ENCODE peak calls at places on chromosome 7, in eight cellular contexts. O, A, N, L, M, H, Y and Q are unnamed samples.

GRCh38 chr7:33773053-33773452 is 132.3 kb upstream of the BMPER start:
- DNase-seq in H (no peak), L (no peak), A (no peak), M (no peak), Y (peak; percentile 88), O (no peak), N (no peak), Q (no peak)

GRCh38 chr7:129501760-129502707 is at the start of gene SMKR1:
- DNase-seq in L (peak; percentile 97), N (peak; percentile 82), H (peak; percentile 81), Y (peak; percentile 82), M (peak; percentile 73), O (peak; percentile 91), A (peak; percentile 88), Q (peak; percentile 76)

GRCh38 chr7:12294701-12295100 is 83.6 kb downstream of the TMEM106B start:
- DNase-seq in H (no peak), O (no peak), M (no peak), L (no peak), N (no peak), Y (no peak), A (no peak), Q (no peak)

GRCh38 chr7:75953431-75953830 is 38.5 kb downstream of the POR start:
- DNase-seq in L (no peak), A (no peak), Y (no peak), M (no peak), H (no peak), O (no peak), N (no peak), Q (no peak)

GRCh38 chr7:78134748-78135147 is 336.2 kb downstream of the PHTF2 start:
- DNase-seq in Y (no peak), H (no peak), L (no peak), A (no peak), M (no peak), N (no peak), O (no peak), Q (peak; percentile 46)

GRCh38 chr7:157612009-157612663 is 275.3 kb downstream of the DNAJB6 start:
- DNase-seq in N (no peak), Y (no peak), A (no peak), H (no peak), M (no peak), L (no peak), O (no peak), Q (no peak)

GRCh38 chr7:132295198-132295597 is 281.1 kb downstream of the PLXNA4 start:
- DNase-seq in H (no peak), A (no peak), M (no peak), L (no peak), O (no peak), N (no peak), Y (no peak), Q (no peak)

GRCh38 chr7:50832744-50833143 is 50.0 kb upstream of the GRB10 start:
- DNase-seq in L (no peak), H (no peak), M (no peak), O (no peak), N (no peak), A (no peak), Y (peak; percentile 48), Q (no peak)

GRCh38 chr7:95367606-95368005 is 28.6 kb downstream of the PON3 start:
- DNase-seq in Y (no peak), L (no peak), N (no peak), M (no peak), H (no peak), A (no peak), O (no peak), Q (no peak)

GRCh38 chr7:101691822-101692384 is 62.8 kb upstream of the MYL10 start:
- DNase-seq in H (no peak), N (no peak), M (no peak), L (no peak), O (no peak), A (no peak), Y (no peak), Q (no peak)

GRCh38 chr7:152162287-152162686 is 136.8 kb downstream of the GALNT11 start:
- DNase-seq in L (no peak), O (no peak), N (no peak), A (no peak), M (no peak), Y (no peak), H (no peak), Q (no peak)

GRCh38 chr7:12518920-12519681 is 51.4 kb upstream of the SCIN start:
- DNase-seq in M (peak; percentile 25), H (no peak), L (no peak), Y (peak; percentile 32), A (no peak), N (no peak), O (no peak), Q (no peak)

GRCh38 chr7:45176886-45177731 is 19.5 kb downstream of the RAMP3 start:
- DNase-seq in H (no peak), O (peak; percentile 27), M (no peak), N (peak; percentile 46), A (no peak), L (no peak), Y (no peak), Q (no peak)

GRCh38 chr7:102914585-102914984 is 1.8 kb downstream of the LRRC17 start:
- DNase-seq in N (no peak), M (peak; percentile 20), Y (peak; percentile 62), H (no peak), A (no peak), L (no peak), O (no peak), Q (no peak)

GRCh38 chr7:13990319-13990983 is 985 bp upstream of the ETV1 start:
- DNase-seq in M (peak; percentile 90), N (peak; percentile 74), O (peak; percentile 60), H (peak; percentile 29), L (no peak), Y (peak; percentile 62), A (peak; percentile 83), Q (no peak)

GRCh38 chr7:17625038-17625437 is 315.3 kb downstream of the SNX13 start:
- DNase-seq in A (no peak), O (no peak), M (no peak), H (no peak), Y (peak; percentile 92), N (no peak), L (no peak), Q (no peak)

GRCh38 chr7:34931739-34932138 is 105.5 kb downstream of the DPY19L1 start:
- DNase-seq in O (no peak), Y (no peak), N (no peak), A (no peak), L (no peak), M (no peak), H (no peak), Q (no peak)

GRCh38 chr7:36281945-36282727 is 107.5 kb upstream of the ANLN start:
- DNase-seq in H (no peak), M (no peak), A (no peak), Y (peak; percentile 55), L (no peak), N (no peak), O (no peak), Q (peak; percentile 34)

GRCh38 chr7:73394416-73394815 is 39.2 kb upstream of the FZD9 start:
- DNase-seq in Y (no peak), N (no peak), A (no peak), L (no peak), O (no peak), M (no peak), H (no peak), Q (no peak)

GRCh38 chr7:73397936-73398335 is 35.6 kb upstream of the FZD9 start:
- DNase-seq in A (no peak), L (no peak), N (no peak), Y (no peak), M (peak; percentile 20), O (no peak), H (no peak), Q (no peak)

GRCh38 chr7:73395538-73396503 is 37.8 kb upstream of the FZD9 start:
- DNase-seq in L (no peak), H (no peak), Y (no peak), N (no peak), M (no peak), O (no peak), A (no peak), Q (no peak)

GRCh38 chr7:73397521-73397934 is 36.0 kb upstream of the FZD9 start:
- DNase-seq in A (no peak), M (peak; percentile 17), L (no peak), O (no peak), H (no peak), N (no peak), Y (no peak), Q (no peak)
- H3K4me3 ChIP-seq in A (no peak overlapping the region), M (no peak overlapping the region), L (no peak overlapping the region), O (no peak overlapping the region), H (no peak overlapping the region), N (no peak overlapping the region), Y (no peak overlapping the region), Q (no peak overlapping the region)

DNA sequence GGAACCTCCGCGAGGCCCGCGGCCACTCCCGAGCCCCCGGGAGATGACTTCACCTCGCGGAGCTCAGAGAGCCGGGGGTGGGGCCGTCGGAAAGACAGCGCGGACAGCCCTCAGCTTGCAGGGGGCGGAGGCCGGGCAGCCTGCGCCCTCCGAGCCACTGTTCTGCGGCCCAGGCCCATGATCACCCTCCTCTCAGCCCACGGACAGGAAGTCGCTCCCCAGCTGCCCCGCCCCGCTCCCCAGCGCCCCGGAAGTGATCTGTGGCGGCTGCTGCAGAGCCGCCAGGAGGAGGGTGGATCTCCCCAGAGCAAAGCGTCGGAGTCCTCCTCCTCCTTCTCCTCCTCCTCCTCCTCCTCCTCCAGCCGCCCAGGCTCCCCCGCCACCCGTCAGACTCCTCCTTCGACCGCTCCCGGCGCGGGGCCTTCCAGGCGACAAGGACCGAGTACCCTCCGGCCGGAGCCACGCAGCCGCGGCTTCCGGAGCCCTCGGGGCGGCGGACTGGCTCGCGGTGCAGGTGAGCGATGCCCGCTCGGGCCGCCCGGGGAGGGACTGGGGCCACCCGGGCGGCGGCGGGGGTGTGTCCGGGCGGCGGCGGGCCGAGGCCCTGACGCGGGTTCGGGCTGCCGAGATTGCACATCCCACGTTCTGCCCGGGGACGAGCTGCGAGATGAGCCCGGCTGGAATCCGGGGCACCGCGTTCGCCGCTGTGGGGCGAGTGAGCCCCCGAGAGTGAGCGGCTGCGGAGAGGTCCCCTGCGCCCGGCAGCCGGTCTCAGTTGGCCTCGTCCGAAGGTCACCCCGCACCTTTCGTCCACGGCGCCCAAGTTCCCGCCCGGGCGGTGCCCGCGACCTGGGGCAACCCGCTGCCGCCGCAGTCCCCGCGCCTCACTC is at the start of gene RALA:
- DNase-seq in Y (peak; percentile 95), O (peak; percentile 93), L (peak; percentile 91), H (peak; percentile 94), M (peak; percentile 93), N (peak; percentile 95), A (peak; percentile 95), Q (peak; percentile 99)
- H3K4me1 ChIP-seq in Y (peaks cover 59% of the 10 kb centered on the region), O (peaks cover 44% of the 10 kb centered on the region), L (peaks cover 53% of the 10 kb centered on the region), H (peaks cover 17% of the 10 kb centered on the region), M (peaks cover 29% of the 10 kb centered on the region), N (peaks cover 48% of the 10 kb centered on the region), A (peaks cover 52% of the 10 kb centered on the region), Q (peaks cover 48% of the 10 kb centered on the region)

GRCh38 chr7:149790146-149790548 is 16.8 kb upstream of the ZNF467 start:
- DNase-seq in M (peak; percentile 76), O (peak; percentile 77), Y (peak; percentile 53), H (no peak), N (no peak), L (no peak), A (peak; percentile 60), Q (peak; percentile 64)
- H3K27me3 ChIP-seq in M (peaks cover 35% of the 10 kb centered on the region), O (peaks cover 36% of the 10 kb centered on the region), Y (peaks cover 46% of the 10 kb centered on the region), H (peaks cover 7% of the 10 kb centered on the region), N (peaks cover 47% of the 10 kb centered on the region), L (peaks cover 11% of the 10 kb centered on the region), A (peaks cover 29% of the 10 kb centered on the region), Q (peaks cover 3% of the 10 kb centered on the region)

DNA sequence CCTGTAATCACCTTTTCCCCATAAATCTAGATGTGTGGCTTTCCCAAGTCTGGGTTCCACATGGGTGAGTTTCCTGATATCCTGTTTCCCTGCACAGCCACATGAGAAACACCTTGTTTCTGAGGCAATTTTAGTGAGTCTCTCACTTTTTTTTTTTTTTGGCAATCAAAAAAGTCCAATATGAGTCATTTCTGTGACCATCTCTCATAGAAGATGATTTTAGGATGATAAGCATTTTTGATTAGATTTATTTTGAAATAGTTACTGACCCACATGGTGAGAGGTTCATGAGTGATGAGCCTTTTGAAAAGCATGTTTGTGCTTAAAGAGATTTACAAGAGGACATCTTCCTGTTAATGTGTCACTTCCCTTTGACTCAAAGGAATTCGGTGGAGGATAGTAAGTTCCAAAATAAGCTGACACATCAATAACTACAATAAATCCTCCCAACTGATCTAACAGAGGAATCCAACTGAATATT is 464.0 kb downstream of the INHBA start:
- DNase-seq in Y (peak; percentile 55), A (no peak), N (no peak), O (no peak), H (no peak), L (no peak), M (no peak), Q (no peak)
- H3K4me3 ChIP-seq in Y (no peak overlapping the region), A (no peak overlapping the region), N (no peak overlapping the region), O (no peak overlapping the region), H (no peak overlapping the region), L (no peak overlapping the region), M (no peak overlapping the region), Q (no peak overlapping the region)